ENCODE peak calls at places on chromosomes 12 and 14, in ten cellular contexts. N is CD8-positive, alpha-beta T cell; D is tibial artery; V is psoas muscle; B is A549; G is astrocyte of the spinal cord; S is brain microvascular endothelial cell; X is coronary artery; Q is colonic mucosa; U is mammary epithelial cell. T is an unnamed sample.

GRCh38 chr14:51224551-51224950 is 15.5 kb upstream of the TMX1 start:
- DNase-seq in N (no peak), D (no peak), V (no peak), B (no peak), G (peak; percentile 7), S (no peak), X (no peak), Q (no peak), U (no peak), T (no peak)

GRCh38 chr12:71582925-71583324 is 80.7 kb downstream of the ZFC3H1 start:
- DNase-seq in N (no peak), D (no peak), V (no peak), B (no peak), G (no peak), S (no peak), X (no peak), Q (no peak), U (no peak), T (no peak)

GRCh38 chr12:96714199-96714598 is 192.9 kb upstream of the NEDD1 start:
- DNase-seq in N (no peak), D (no peak), V (no peak), B (no peak), G (no peak), S (no peak), X (no peak), Q (no peak), U (no peak), T (no peak)

GRCh38 chr12:56117778-56118687 is at the start of gene ZC3H10:
- DNase-seq in N (peak; percentile 92), D (peak; percentile 98), V (peak; percentile 97), B (peak; percentile 97), G (peak; percentile 100), S (peak; percentile 99), X (peak; percentile 100), Q (peak; percentile 99), U (peak; percentile 99), T (peak; percentile 100)

GRCh38 chr14:95121911-95122696 is 35.2 kb downstream of the DICER1 start:
- DNase-seq in N (no peak), D (no peak), V (no peak), B (no peak), G (no peak), S (no peak), X (no peak), Q (no peak), U (no peak), T (peak; percentile 74)

GRCh38 chr12:54587315-54587821 is 1.1 kb downstream of the PPP1R1A start:
- DNase-seq in N (no peak), D (peak; percentile 30), V (peak; percentile 44), B (no peak), G (no peak), S (no peak), X (peak; percentile 81), Q (no peak), U (no peak), T (no peak)

GRCh38 chr12:43104524-43104923 is 447.5 kb downstream of the ADAMTS20 start:
- DNase-seq in N (no peak), D (no peak), V (no peak), B (no peak), G (peak; percentile 90), S (peak; percentile 57), X (no peak), Q (no peak), U (peak; percentile 35), T (no peak)

GRCh38 chr12:93946542-93947150 is 201.7 kb upstream of the PLXNC1 start:
- DNase-seq in N (no peak), D (no peak), V (no peak), B (no peak), G (peak; percentile 42), S (no peak), X (no peak), Q (no peak), U (peak; percentile 66), T (no peak)

GRCh38 chr12:87344699-87345098 is 684.5 kb downstream of the C12orf50 start:
- DNase-seq in N (no peak), D (no peak), V (no peak), B (no peak), G (peak; percentile 9), S (no peak), X (no peak), Q (no peak), U (no peak), T (no peak)

GRCh38 chr14:96239759-96240158 is 16.3 kb upstream of the BDKRB1 start:
- DNase-seq in N (no peak), D (no peak), V (no peak), B (no peak), G (no peak), S (no peak), X (no peak), Q (peak; percentile 79), U (no peak), T (no peak)

GRCh38 chr12:115756804-115757203 is 520.7 kb downstream of the MED13L start:
- DNase-seq in N (no peak), D (no peak), V (no peak), B (no peak), G (no peak), S (no peak), X (no peak), Q (no peak), U (no peak), T (no peak)

DNA sequence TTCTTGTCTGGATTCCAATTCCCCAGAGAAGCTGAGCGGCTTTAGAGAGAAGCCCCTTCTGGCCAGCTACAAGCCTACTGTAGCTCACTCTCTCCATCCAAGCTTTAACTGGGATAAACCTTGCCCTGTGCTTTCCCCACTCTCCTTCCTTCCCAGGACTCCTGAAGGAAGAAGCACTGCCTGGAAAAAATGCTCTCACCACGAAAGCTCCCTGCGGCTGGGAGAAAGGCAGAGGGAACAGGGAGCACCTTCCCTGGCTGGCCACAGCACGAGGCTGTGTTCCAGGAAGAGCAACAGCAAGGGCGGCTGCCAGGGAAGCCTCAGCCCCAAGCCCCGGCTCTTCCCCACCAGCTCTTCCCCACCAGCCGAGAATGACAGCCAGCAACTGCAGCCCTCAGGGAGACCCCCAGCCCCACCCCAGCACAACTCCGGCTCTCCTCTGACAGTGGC is 40.8 kb upstream of the PNMA1 start:
- DNase-seq in N (no peak), D (peak; percentile 60), V (peak; percentile 52), B (no peak), G (peak; percentile 73), S (no peak), X (no peak), Q (no peak), U (no peak), T (no peak)
- H3K4me3 ChIP-seq in N (peak overlapping the region; percentile 55), D (peak overlapping the region; percentile 33), V (peak overlapping the region; percentile 53), B (peak overlapping the region; percentile 10), G (no peak overlapping the region), S (no peak overlapping the region), X (peak overlapping the region; percentile 53), Q (peak overlapping the region; percentile 1), U (no peak overlapping the region), T (peak overlapping the region; percentile 3)

DNA sequence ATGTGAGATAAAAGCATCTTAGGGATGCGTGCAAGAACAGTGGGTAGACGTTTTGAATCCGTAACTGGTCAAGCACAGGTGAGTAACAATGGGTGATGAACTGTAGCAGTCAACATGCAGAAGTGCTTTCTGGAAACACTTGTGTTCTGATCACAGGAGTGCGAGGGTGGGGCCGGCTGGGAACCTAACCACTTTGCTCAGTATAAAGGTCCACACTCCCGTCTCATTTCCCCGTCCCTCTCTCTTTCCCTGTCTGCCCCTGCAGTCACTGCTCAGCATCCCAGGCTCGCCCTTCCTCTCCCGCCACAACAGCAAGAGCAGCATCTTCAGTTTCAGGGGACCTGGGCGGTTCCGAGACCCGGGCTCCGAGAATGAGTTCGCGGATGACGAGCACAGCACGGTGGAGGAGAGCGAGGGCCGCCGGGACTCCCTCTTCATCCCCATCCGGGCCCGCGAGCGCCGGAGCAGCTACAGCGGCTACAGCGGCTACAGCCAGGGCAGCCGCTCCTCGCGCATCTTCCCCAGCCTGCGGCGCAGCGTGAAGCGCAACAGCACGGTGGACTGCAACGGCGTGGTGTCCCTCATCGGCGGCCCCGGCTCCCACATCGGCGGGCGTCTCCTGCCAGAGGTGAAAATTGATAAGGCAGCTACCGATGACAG is 127.1 kb downstream of the FIGNL2 start:
- DNase-seq in N (peak; percentile 2), D (peak; percentile 41), V (peak; percentile 30), B (no peak), G (peak; percentile 13), S (peak; percentile 9), X (no peak), Q (no peak), U (no peak), T (no peak)
- H3K4me3 ChIP-seq in N (peak overlapping the region; percentile 53), D (peak overlapping the region; percentile 33), V (peak overlapping the region; percentile 18), B (no peak overlapping the region), G (peak overlapping the region; percentile 32), S (peak overlapping the region; percentile 42), X (peak overlapping the region; percentile 61), Q (no peak overlapping the region), U (no peak overlapping the region), T (no peak overlapping the region)

DNA sequence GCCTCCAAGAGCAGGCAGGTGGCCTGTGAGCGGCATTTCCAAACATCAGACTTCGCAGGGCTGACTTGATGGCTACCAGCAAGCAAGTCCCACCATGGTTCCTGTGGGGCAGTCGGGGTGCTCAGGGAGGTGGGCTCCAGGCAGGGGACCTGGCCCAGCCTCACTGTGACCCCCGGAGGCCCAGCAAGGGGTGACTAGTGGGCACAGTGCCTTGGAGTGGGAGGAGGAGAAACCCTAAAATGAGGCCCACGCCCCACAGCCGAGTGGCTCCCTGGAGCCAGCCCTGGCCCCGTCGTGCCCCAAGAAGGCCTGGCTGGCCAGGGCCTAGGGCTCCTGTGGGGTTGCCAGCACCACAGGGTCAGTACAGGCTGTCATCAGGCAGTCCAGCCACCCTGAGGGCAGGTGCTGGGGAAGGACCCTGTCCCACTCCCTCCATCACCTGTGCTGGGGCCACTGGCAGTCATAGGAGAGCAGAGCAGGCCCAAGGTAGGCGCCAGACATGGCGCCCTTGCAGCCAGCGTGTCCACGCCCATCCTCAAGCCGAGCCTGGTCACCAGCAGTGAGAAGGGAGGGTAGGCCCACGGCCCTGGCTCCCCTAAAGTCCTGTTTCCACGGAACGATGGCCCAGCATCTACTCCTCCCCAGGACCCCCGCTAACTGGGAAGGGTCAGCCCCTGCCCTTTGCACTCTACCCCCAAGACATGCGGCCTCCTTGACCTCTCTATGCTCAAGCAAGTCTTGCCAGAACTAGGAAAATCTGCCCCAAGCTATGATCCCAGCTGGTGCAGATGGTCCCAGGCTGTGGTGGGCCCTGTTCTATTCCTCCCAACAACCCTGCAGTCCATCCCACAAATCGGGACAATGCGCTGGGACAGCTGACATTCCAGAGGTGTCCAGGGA is 144.2 kb upstream of the C14orf180 start:
- DNase-seq in N (no peak), D (no peak), V (no peak), B (no peak), G (no peak), S (no peak), X (no peak), Q (no peak), U (no peak), T (no peak)
- H3K4me3 ChIP-seq in N (no peak overlapping the region), D (peak overlapping the region; percentile 49), V (peak overlapping the region; percentile 49), B (no peak overlapping the region), G (no peak overlapping the region), S (no peak overlapping the region), X (peak overlapping the region; percentile 69), Q (no peak overlapping the region), U (no peak overlapping the region), T (no peak overlapping the region)

GRCh38 chr12:17528394-17528793 is 561.6 kb downstream of the RERGL start:
- DNase-seq in N (no peak), D (no peak), V (no peak), B (no peak), G (no peak), S (no peak), X (no peak), Q (no peak), U (no peak), T (no peak)

DNA sequence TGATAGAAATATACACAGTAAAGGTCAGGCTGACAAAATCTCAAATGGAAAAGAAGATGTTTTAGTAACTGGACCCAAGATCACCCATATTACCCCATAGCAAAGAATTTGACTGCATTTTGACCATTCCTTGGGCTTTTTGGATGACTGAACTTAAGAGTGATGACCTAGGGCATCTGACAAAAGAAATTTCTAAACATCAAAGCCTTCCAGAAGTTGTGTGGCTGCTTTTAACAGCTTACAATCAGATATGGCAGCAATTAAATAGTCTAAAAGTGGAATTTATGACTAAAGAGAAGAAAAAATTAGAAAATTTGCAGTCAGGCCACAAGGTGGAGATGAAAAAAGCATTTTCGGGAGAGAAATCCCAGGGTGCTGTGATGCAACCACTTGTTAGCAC is 563.0 kb downstream of the RERGL start:
- DNase-seq in N (no peak), D (no peak), V (no peak), B (no peak), G (no peak), S (no peak), X (no peak), Q (no peak), U (no peak), T (no peak)
- H3K4me3 ChIP-seq in N (no peak overlapping the region), D (no peak overlapping the region), V (no peak overlapping the region), B (no peak overlapping the region), G (no peak overlapping the region), S (no peak overlapping the region), X (no peak overlapping the region), Q (no peak overlapping the region), U (no peak overlapping the region), T (no peak overlapping the region)